ENCODE peak calls at places on chromosomes 7 and 10, in five cellular contexts. C is NCI-H2171; A is germinal center; Y is progenitor cell of endocrine pancreas; X is stimulated activated CD4-positive, alpha-beta T cell treated with anti-CD3 and anti-CD28 coated beads, Interleukin-1b, Interleukin-23, amount 100 ng/mL, for 24 hours. K is an unnamed sample.

GRCh38 chr10:132481690-132482089 is 55.9 kb upstream of the INPP5A start:
- DNase-seq in C (no peak), A (no peak), Y (no peak), X (no peak), K (no peak)

GRCh38 chr7:130379551-130380120 is 658 bp upstream of the CPA1 start:
- DNase-seq in C (no peak), A (no peak), Y (no peak), X (no peak), K (no peak)

GRCh38 chr7:68760556-68760955 is 837.7 kb upstream of the AUTS2 start:
- DNase-seq in C (no peak), A (no peak), Y (no peak), X (no peak), K (no peak)

GRCh38 chr10:104928733-104929132 is 287.6 kb downstream of the SORCS3 start:
- DNase-seq in C (no peak), A (no peak), Y (no peak), X (no peak), K (no peak)

GRCh38 chr10:90007226-90007625 is 305.8 kb downstream of the KIF20B start:
- DNase-seq in C (no peak), A (no peak), Y (no peak), X (no peak), K (no peak)

GRCh38 chr7:289209-289755 is 688 bp upstream of the FOXL3 start:
- DNase-seq in C (no peak), A (no peak), Y (no peak), X (no peak), K (no peak)

GRCh38 chr7:48182736-48183369 is 11.6 kb downstream of the ABCA13 start:
- DNase-seq in C (no peak), A (no peak), Y (no peak), X (no peak), K (no peak)

GRCh38 chr10:37095822-37096593 is 29.4 kb upstream of the ANKRD30A start:
- DNase-seq in C (no peak), A (no peak), Y (no peak), X (no peak), K (no peak)

GRCh38 chr10:14775656-14776055 is 959 bp upstream of the FAM107B start:
- DNase-seq in C (no peak), A (no peak), Y (no peak), X (no peak), K (no peak)

GRCh38 chr7:67644149-67644548 is 647.5 kb downstream of the TYW1 start:
- DNase-seq in C (no peak), A (no peak), Y (no peak), X (no peak), K (no peak)

GRCh38 chr7:92797693-92798092 is 38.7 kb downstream of the CDK6 start:
- DNase-seq in C (no peak), A (no peak), Y (no peak), X (no peak), K (no peak)

GRCh38 chr10:29387269-29387668 is 98.4 kb downstream of the LYZL1 start:
- DNase-seq in C (no peak), A (no peak), Y (no peak), X (no peak), K (no peak)

GRCh38 chr10:120428754-120429153 is 28.3 kb upstream of the PLPP4 start:
- DNase-seq in C (no peak), A (no peak), Y (no peak), X (no peak), K (no peak)

GRCh38 chr10:29555091-29555745 is 79.6 kb downstream of the SVIL start:
- DNase-seq in C (no peak), A (no peak), Y (no peak), X (no peak), K (no peak)

GRCh38 chr10:28954211-28954610 is 276.9 kb downstream of the BAMBI start:
- DNase-seq in C (no peak), A (no peak), Y (no peak), X (no peak), K (no peak)

GRCh38 chr10:73493781-73494180 is 2.0 kb downstream of the PPP3CB start:
- DNase-seq in C (no peak), A (no peak), Y (no peak), X (no peak), K (no peak)

K was measured in GM06990.